ENCODE peak calls at places on chromosomes 7 and 10, in eight cellular contexts. Y, B, N, D, E, A, U and O are unnamed samples.

GRCh38 chr7:95980073-95980655 is 207.8 kb downstream of the DYNC1I1 start:
- DNase-seq in Y (no peak), B (no peak), N (no peak), D (no peak), E (no peak), A (no peak), U (peak), O (no peak)

GRCh38 chr7:32257632-32258031 is 187.4 kb upstream of the PDE1C start:
- DNase-seq in Y (no peak), B (no peak), N (no peak), D (no peak), E (no peak), A (no peak), U (no peak), O (no peak)

GRCh38 chr7:115056019-115056418 is 134.1 kb downstream of the MDFIC start:
- DNase-seq in Y (no peak), B (no peak), N (no peak), D (no peak), E (no peak), A (no peak), U (no peak), O (no peak)

GRCh38 chr7:127927339-127927679 is 103.9 kb downstream of the LRRC4 start:
- DNase-seq in Y (peak), B (no peak), N (no peak), D (no peak), E (no peak), A (no peak), U (no peak), O (no peak)

GRCh38 chr10:62443866-62444265 is 69.7 kb downstream of the ZNF365 start:
- DNase-seq in Y (peak), B (no peak), N (no peak), D (no peak), E (no peak), A (no peak), U (no peak), O (no peak)

GRCh38 chr10:97188234-97188847 is 2.6 kb upstream of the SLIT1 start:
- DNase-seq in Y (no peak), B (no peak), N (no peak), D (peak), E (no peak), A (no peak), U (no peak), O (no peak)

GRCh38 chr7:33040803-33041516 is 21.6 kb downstream of the NT5C3A start:
- DNase-seq in Y (peak), B (no peak), N (no peak), D (peak), E (peak), A (no peak), U (peak), O (no peak)

GRCh38 chr7:134932707-134933370 is 53.5 kb upstream of the AGBL3 start:
- DNase-seq in Y (peak), B (no peak), N (no peak), D (peak), E (peak), A (no peak), U (no peak), O (peak)

GRCh38 chr7:128911441-128912031 is 1.0 kb upstream of the KCP start:
- DNase-seq in Y (no peak), B (peak), N (no peak), D (no peak), E (no peak), A (peak), U (peak), O (no peak)

GRCh38 chr7:77335581-77335980 is 80.6 kb downstream of the GSAP start:
- DNase-seq in Y (no peak), B (no peak), N (no peak), D (no peak), E (no peak), A (no peak), U (no peak), O (no peak)

GRCh38 chr7:4879401-4880081 is 4.0 kb downstream of the RADIL start:
- DNase-seq in Y (no peak), B (no peak), N (no peak), D (no peak), E (no peak), A (no peak), U (no peak), O (no peak)

GRCh38 chr10:5659702-5660528 is 6.5 kb downstream of the ASB13 start:
- DNase-seq in Y (peak), B (no peak), N (no peak), D (no peak), E (peak), A (peak), U (peak), O (peak)

GRCh38 chr7:26987338-26987737 is 108.5 kb downstream of the HOXA1 start:
- DNase-seq in Y (no peak), B (no peak), N (no peak), D (no peak), E (no peak), A (no peak), U (no peak), O (no peak)

GRCh38 chr10:72687035-72687434 is 4.9 kb upstream of the MCU start:
- DNase-seq in Y (no peak), B (no peak), N (no peak), D (no peak), E (peak), A (no peak), U (peak), O (no peak)

GRCh38 chr7:37585064-37585463 is 98.5 kb upstream of the GPR141 start:
- DNase-seq in Y (no peak), B (no peak), N (no peak), D (no peak), E (no peak), A (no peak), U (no peak), O (no peak)

GRCh38 chr10:110356628-110357245 is 52.0 kb upstream of the SMNDC1 start:
- DNase-seq in Y (peak), B (no peak), N (peak), D (peak), E (no peak), A (no peak), U (no peak), O (peak)

GRCh38 chr10:29926649-29927048 is 132.7 kb downstream of the JCAD start:
- DNase-seq in Y (peak), B (no peak), N (no peak), D (no peak), E (no peak), A (peak), U (peak), O (peak)

GRCh38 chr7:11346312-11346711 is 372.6 kb downstream of the PHF14 start:
- DNase-seq in Y (no peak), B (no peak), N (no peak), D (no peak), E (no peak), A (no peak), U (peak), O (no peak)

GRCh38 chr7:11343136-11343535 is 369.5 kb downstream of the PHF14 start:
- DNase-seq in Y (no peak), B (no peak), N (no peak), D (no peak), E (no peak), A (peak), U (no peak), O (no peak)

GRCh38 chr7:11343818-11344413 is 370.2 kb downstream of the PHF14 start:
- DNase-seq in Y (peak), B (peak), N (peak), D (no peak), E (peak), A (peak), U (peak), O (peak)

GRCh38 chr7:11345621-11346020 is 371.9 kb downstream of the PHF14 start:
- DNase-seq in Y (peak), B (no peak), N (no peak), D (no peak), E (no peak), A (no peak), U (no peak), O (peak)

GRCh38 chr7:11341285-11341944 is 367.7 kb downstream of the PHF14 start:
- DNase-seq in Y (peak), B (peak), N (no peak), D (no peak), E (peak), A (peak), U (peak), O (peak)
- TF ChIP-seq CTCF in Y (peak), B (peak), N (peak), D (peak), E (peak), A (peak), U (peak), O (peak)

GRCh38 chr7:69403169-69403568 is 195.1 kb upstream of the AUTS2 start:
- DNase-seq in Y (no peak), B (peak), N (no peak), D (no peak), E (no peak), A (peak), U (no peak), O (no peak)
- TF ChIP-seq CTCF in Y (no peak), B (no peak), N (no peak), D (peak), E (no peak), A (peak), U (no peak), O (no peak)

DNA sequence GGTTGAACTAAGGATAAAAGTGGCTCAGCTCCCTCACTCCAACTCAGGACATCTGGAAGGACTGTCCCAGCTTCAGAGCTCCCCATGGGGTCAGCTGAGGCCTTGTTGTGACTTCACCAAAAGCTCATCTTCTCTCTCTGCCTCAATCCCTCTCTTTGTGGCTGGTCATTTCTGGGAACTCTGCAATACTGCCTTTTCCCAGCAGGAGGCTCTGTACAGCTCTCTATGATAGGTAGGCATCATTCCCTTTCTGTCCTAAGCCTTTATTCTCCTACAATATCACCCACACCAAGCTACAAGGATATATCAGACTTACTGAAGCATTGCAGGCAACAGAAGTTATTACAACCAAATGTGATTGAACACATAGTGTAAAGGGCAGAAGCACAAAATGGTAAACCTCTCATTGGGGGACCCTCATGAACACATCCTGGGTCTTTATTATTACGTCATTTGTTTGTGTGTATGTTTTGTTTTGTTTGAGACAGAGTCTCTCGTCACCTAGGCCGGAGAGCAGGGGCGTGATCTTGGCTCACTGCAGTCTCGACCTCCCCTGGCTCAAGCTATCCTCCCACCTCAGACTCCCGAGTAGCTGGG is 36.7 kb upstream of the PRPS1L1 start:
- DNase-seq in Y (peak), B (peak), N (peak), D (no peak), E (peak), A (peak), U (peak), O (no peak)
- TF ChIP-seq CTCF in Y (peak), B (peak), N (peak), D (peak), E (peak), A (peak), U (peak), O (peak)

GRCh38 chr7:158647475-158647792 is 57.2 kb downstream of the NCAPG2 start:
- DNase-seq in Y (no peak), B (no peak), N (no peak), D (no peak), E (no peak), A (no peak), U (no peak), O (no peak)
- TF ChIP-seq CTCF in Y (no peak), B (no peak), N (peak), D (no peak), E (no peak), A (no peak), U (no peak), O (no peak)

GRCh38 chr7:90520484-90520883 is 51.0 kb downstream of the PTTG1IP2 start:
- DNase-seq in Y (peak), B (no peak), N (no peak), D (no peak), E (no peak), A (peak), U (peak), O (no peak)
- TF ChIP-seq CTCF in Y (peak), B (peak), N (peak), D (peak), E (peak), A (peak), U (peak), O (peak)